ENCODE peak calls at places on chromosomes 13 and 19, in eight cellular contexts. N, D, G, R, T, M, V and S are unnamed samples.

GRCh38 chr13:40348096-40348679 is 318.3 kb downstream of the FOXO1 start:
- DNase-seq in N (no peak), D (no peak), G (no peak), R (no peak), T (no peak), M (no peak), V (no peak), S (no peak)

GRCh38 chr19:41955521-41955920 is 3.6 kb downstream of the RABAC1 start:
- DNase-seq in N (no peak), D (no peak), G (no peak), R (no peak), T (no peak), M (no peak), V (no peak), S (no peak)

GRCh38 chr19:2511991-2512390 is 36.1 kb downstream of the GADD45B start:
- DNase-seq in N (no peak), D (no peak), G (no peak), R (no peak), T (no peak), M (no peak), V (no peak), S (no peak)

GRCh38 chr19:57708641-57709354 is at the start of gene ZNF154:
- DNase-seq in N (peak), D (no peak), G (no peak), R (peak), T (no peak), M (peak), V (peak), S (peak)

GRCh38 chr13:39918837-39919236 is 263.4 kb downstream of the COG6 start:
- DNase-seq in N (no peak), D (no peak), G (no peak), R (no peak), T (peak), M (peak), V (no peak), S (no peak)

GRCh38 chr19:7715671-7716070 is 13.7 kb upstream of the FCER2 start:
- DNase-seq in N (no peak), D (no peak), G (no peak), R (no peak), T (no peak), M (no peak), V (no peak), S (no peak)

GRCh38 chr13:71722206-71722605 is 144.8 kb downstream of the DACH1 start:
- DNase-seq in N (no peak), D (no peak), G (no peak), R (no peak), T (no peak), M (no peak), V (no peak), S (peak)

GRCh38 chr19:55208880-55209429 is 346 bp downstream of the PTPRH start:
- DNase-seq in N (no peak), D (no peak), G (no peak), R (no peak), T (no peak), M (no peak), V (no peak), S (no peak)

GRCh38 chr13:53200498-53201453 is 172.2 kb downstream of the OLFM4 start:
- DNase-seq in N (peak), D (no peak), G (no peak), R (no peak), T (no peak), M (peak), V (peak), S (no peak)

GRCh38 chr19:4328243-4328990 is 10.2 kb downstream of the STAP2 start:
- DNase-seq in N (peak), D (peak), G (peak), R (peak), T (no peak), M (peak), V (peak), S (peak)

GRCh38 chr13:114285166-114285808 is 3.9 kb downstream of the UPF3A start:
- DNase-seq in N (no peak), D (no peak), G (no peak), R (no peak), T (no peak), M (no peak), V (no peak), S (peak)

GRCh38 chr19:51181377-51181912 is 39.3 kb downstream of the SIGLEC7 start:
- DNase-seq in N (no peak), D (no peak), G (no peak), R (no peak), T (no peak), M (no peak), V (no peak), S (no peak)

GRCh38 chr13:59690857-59691500 is 472.7 kb downstream of the DIAPH3 start:
- DNase-seq in N (no peak), D (no peak), G (no peak), R (no peak), T (no peak), M (no peak), V (no peak), S (no peak)

GRCh38 chr19:7860166-7860901 is 13.9 kb downstream of the PRR36 start:
- DNase-seq in N (no peak), D (no peak), G (no peak), R (no peak), T (no peak), M (no peak), V (no peak), S (no peak)

GRCh38 chr13:52922961-52923360 is 74.5 kb upstream of the PCDH8 start:
- DNase-seq in N (no peak), D (no peak), G (no peak), R (no peak), T (no peak), M (no peak), V (no peak), S (no peak)

GRCh38 chr19:48511800-48512503 is at the start of gene LMTK3:
- DNase-seq in N (peak), D (no peak), G (no peak), R (no peak), T (no peak), M (peak), V (no peak), S (no peak)

DNA sequence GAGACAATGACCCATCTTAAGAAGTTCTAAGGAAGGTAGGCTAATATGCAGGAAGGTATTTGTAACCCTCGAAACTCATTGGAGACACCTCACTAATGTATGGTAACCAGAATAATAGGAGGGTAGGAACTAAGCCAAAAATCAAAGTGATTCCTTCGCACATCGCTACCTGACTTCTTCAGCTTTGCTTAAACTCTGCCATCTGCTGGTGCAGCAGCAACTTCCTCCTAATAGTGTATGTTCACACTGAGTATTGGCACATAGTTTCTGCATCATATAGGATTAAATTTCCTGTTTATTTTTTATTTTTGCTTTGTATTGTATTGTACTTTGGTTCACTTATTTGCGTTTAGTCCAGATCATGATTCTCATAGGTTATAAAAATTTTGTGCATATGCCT is 676.2 kb downstream of the GPC5 start:
- DNase-seq in N (peak), D (no peak), G (no peak), R (no peak), T (no peak), M (peak), V (no peak), S (no peak)
- TF ChIP-seq CTCF in N (peak), D (no peak), G (no peak), R (peak), T (no peak), M (peak), V (no peak), S (peak)

GRCh38 chr13:81957121-81957520 is 1616.2 kb upstream of the SPRY2 start:
- DNase-seq in N (peak), D (no peak), G (no peak), R (no peak), T (no peak), M (no peak), V (no peak), S (no peak)
- TF ChIP-seq CTCF in N (peak), D (no peak), G (no peak), R (no peak), T (no peak), M (no peak), V (no peak), S (peak)

DNA sequence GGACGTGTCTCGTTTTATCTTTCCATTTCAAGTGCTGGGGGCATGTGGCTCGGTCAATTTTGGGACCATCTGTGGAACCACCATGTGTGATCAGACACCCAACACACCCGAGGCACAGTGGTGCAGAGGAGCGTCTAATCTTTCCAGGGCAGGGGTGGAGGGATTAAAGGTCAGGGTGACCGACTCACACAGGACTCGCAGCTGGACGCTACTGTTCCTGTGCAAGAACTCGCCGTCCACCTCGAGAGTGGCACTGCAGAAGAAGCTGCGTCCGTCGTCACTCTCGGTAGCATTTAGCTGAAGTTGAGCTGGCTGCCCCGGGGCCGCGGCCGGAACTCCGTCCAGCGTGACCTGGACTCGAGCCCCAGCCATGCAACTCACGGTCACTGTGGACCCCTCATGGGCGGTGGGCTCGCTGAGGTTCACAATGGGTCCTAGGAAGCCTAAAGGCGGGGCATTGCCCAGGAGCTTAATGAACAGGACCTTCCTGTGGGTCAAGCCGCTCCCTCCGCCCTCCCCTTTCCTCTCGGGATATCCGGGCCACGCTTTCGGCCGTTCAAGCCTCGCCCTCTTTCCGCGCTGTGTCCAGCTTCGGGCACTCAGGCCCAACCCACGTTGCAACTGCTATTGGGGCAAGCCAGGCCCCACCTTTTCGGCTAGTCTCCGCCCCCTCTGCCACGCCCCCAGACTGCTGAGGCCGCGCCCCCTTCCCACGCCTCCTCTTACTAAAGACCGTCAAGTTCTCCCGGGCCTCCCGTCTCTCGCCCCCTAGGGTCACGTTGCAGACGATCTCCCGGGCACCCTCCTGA is 1.2 kb upstream of the RAVER1 start:
- DNase-seq in N (peak), D (peak), G (peak), R (peak), T (peak), M (peak), V (peak), S (peak)
- TF ChIP-seq CTCF in N (peak), D (peak), G (no peak), R (peak), T (no peak), M (peak), V (no peak), S (no peak)

GRCh38 chr13:89577301-89577700 is 1770.2 kb upstream of the MIR17HG start:
- DNase-seq in N (no peak), D (no peak), G (no peak), R (no peak), T (no peak), M (no peak), V (no peak), S (no peak)
- TF ChIP-seq CTCF in N (peak), D (no peak), G (no peak), R (no peak), T (no peak), M (no peak), V (no peak), S (no peak)